ENCODE peak calls at places on chromosomes 13 and 19, in five cellular contexts. Y is heart left ventricle, O is Calu3, V is fibroblast of lung, W is AG10803. L is an unnamed sample.

GRCh38 chr19:39438270-39438934 is 2.7 kb upstream of the RPS16 start:
- DNase-seq in Y (no peak), O (no peak), V (peak; percentile 41), W (peak; percentile 27), L (no peak)

GRCh38 chr13:44685641-44686040 is 109.5 kb upstream of the TSC22D1 start:
- DNase-seq in Y (no peak), O (no peak), V (peak; percentile 18), W (no peak), L (no peak)

GRCh38 chr13:48278806-48279205 is 24.7 kb upstream of the RB1 start:
- DNase-seq in Y (no peak), O (no peak), V (no peak), W (no peak), L (no peak)

GRCh38 chr19:35216833-35217707 is 11.5 kb downstream of the FAM187B start:
- DNase-seq in Y (no peak), O (peak; percentile 66), V (no peak), W (no peak), L (no peak)

GRCh38 chr19:7515091-7515470 is 822 bp upstream of the ZNF358 start:
- DNase-seq in Y (peak; percentile 61), O (no peak), V (no peak), W (no peak), L (no peak)

GRCh38 chr19:29535984-29536508 is 10.3 kb downstream of the VSTM2B start:
- DNase-seq in Y (peak; percentile 1), O (no peak), V (no peak), W (no peak), L (no peak)

GRCh38 chr13:21670006-21670882 is 629 bp upstream of the FGF9 start:
- DNase-seq in Y (peak; percentile 57), O (peak; percentile 52), V (peak; percentile 64), W (peak; percentile 38), L (no peak)

GRCh38 chr13:38430761-38431160 is 81.1 kb downstream of the UFM1 start:
- DNase-seq in Y (no peak), O (no peak), V (no peak), W (peak; percentile 41), L (peak; percentile 20)

GRCh38 chr19:42325308-42325895 is at the start of gene MEGF8:
- DNase-seq in Y (peak; percentile 98), O (peak; percentile 99), V (peak; percentile 98), W (peak; percentile 99), L (peak; percentile 95)

GRCh38 chr19:20278342-20278741 is 111.3 kb downstream of the ZNF486 start:
- DNase-seq in Y (no peak), O (peak; percentile 1), V (peak; percentile 23), W (no peak), L (no peak)
- TF ChIP-seq CTCF in Y (no peak), O (no peak), V (no peak), W (no peak), L (no peak)

GRCh38 chr19:18278521-18279265 is 2.7 kb downstream of the JUND start:
- DNase-seq in Y (no peak), O (peak; percentile 15), V (peak; percentile 13), W (no peak), L (no peak)
- TF ChIP-seq CTCF in Y (no peak), O (no peak), V (peak; percentile 21), W (peak; percentile 29), L (peak; percentile 42)

DNA sequence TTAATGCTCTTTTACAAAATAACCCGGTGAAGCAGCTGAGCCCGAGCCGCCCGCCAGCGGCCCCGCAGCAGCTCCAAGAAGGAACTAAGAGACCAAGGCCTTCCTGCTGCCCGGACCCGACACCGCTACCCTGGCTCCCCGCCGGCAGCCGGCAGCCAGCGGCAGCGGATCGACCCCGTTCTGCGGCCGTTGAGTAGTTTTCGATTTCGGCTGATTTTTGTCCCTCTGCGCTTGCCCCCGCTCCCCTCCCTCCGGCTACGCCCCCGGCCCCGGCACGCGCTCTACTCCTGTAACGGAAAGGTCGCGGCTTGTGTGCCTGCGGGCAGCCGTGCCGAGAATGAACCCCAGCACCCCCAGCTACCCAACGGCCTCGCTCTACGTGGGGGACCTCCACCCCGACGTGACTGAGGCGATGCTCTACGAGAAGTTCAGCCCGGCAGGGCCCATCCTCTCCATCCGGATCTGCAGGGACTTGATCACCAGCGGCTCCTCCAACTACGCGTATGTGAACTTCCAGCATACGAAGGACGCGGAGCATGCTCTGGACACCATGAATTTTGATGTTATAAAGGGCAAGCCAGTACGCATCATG is at the start of gene PABPC3:
- DNase-seq in Y (no peak), O (no peak), V (no peak), W (peak; percentile 1), L (no peak)
- TF ChIP-seq CTCF in Y (no peak), O (no peak), V (no peak), W (no peak), L (no peak)

GRCh38 chr13:110363009-110363408 is 55.9 kb downstream of the COL4A2 start:
- DNase-seq in Y (no peak), O (no peak), V (no peak), W (no peak), L (no peak)
- TF ChIP-seq CTCF in Y (no peak), O (no peak), V (no peak), W (no peak), L (peak; percentile 20)

GRCh38 chr19:18475004-18475453 is 37.1 kb upstream of the ISYNA1 start:
- DNase-seq in Y (no peak), O (no peak), V (no peak), W (no peak), L (no peak)

GRCh38 chr19:18473003-18473705 is 35.2 kb upstream of the ISYNA1 start:
- DNase-seq in Y (no peak), O (no peak), V (no peak), W (no peak), L (no peak)

GRCh38 chr19:18474366-18474887 is 36.5 kb upstream of the ISYNA1 start:
- DNase-seq in Y (no peak), O (no peak), V (no peak), W (no peak), L (no peak)

GRCh38 chr19:18475762-18476331 is 37.9 kb upstream of the ISYNA1 start:
- DNase-seq in Y (no peak), O (no peak), V (no peak), W (no peak), L (no peak)

DNA sequence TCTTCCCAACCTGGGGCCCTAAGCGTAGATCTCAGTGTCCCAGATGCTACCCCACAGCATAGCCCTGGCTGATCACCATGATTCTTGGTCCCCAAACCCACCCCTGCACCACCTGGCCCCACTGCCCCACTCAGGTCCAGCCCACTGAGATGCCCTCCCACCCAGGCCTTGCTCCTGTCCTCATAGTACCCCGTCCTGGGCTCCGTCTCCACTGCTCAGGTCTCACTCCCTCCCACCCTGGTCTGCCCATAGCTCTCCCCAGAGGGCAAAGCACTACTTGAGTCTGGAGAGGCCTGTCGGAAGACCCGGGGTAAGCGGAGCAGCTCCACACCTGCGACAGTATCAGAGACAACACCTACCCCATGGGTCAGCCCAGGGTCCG is 35.8 kb upstream of the ISYNA1 start:
- DNase-seq in Y (no peak), O (no peak), V (no peak), W (no peak), L (no peak)
- TF ChIP-seq CTCF in Y (no peak), O (no peak), V (no peak), W (no peak), L (no peak)

GRCh38 chr19:31461814-31462539 is 112.7 kb upstream of the TSHZ3 start:
- DNase-seq in Y (no peak), O (no peak), V (peak; percentile 6), W (no peak), L (no peak)
- TF ChIP-seq CTCF in Y (no peak), O (no peak), V (peak; percentile 27), W (peak; percentile 47), L (peak; percentile 31)

GRCh38 chr13:20431687-20432384 is 93.8 kb downstream of the CRYL1 start:
- DNase-seq in Y (no peak), O (no peak), V (no peak), W (no peak), L (no peak)

GRCh38 chr13:20431080-20431479 is 94.6 kb downstream of the CRYL1 start:
- DNase-seq in Y (no peak), O (no peak), V (no peak), W (no peak), L (no peak)

GRCh38 chr13:20428666-20429644 is 96.7 kb downstream of the CRYL1 start:
- DNase-seq in Y (no peak), O (no peak), V (peak; percentile 85), W (peak; percentile 25), L (no peak)

GRCh38 chr13:20429682-20430081 is 96.0 kb downstream of the CRYL1 start:
- DNase-seq in Y (no peak), O (no peak), V (no peak), W (no peak), L (no peak)

GRCh38 chr13:20430296-20430695 is 95.4 kb downstream of the CRYL1 start:
- DNase-seq in Y (no peak), O (no peak), V (no peak), W (no peak), L (no peak)
- TF ChIP-seq CTCF in Y (no peak), O (no peak), V (no peak), W (no peak), L (no peak)

GRCh38 chr19:10565028-10565566 is 713 bp downstream of the KRI1 start:
- DNase-seq in Y (no peak), O (peak; percentile 29), V (peak; percentile 20), W (peak; percentile 49), L (no peak)
- TF ChIP-seq CTCF in Y (no peak), O (no peak), V (peak; percentile 36), W (peak; percentile 42), L (peak; percentile 60)

GRCh38 chr13:110915057-110915873 is at the start of gene ANKRD10:
- DNase-seq in Y (peak; percentile 100), O (peak; percentile 94), V (peak; percentile 97), W (peak; percentile 98), L (peak; percentile 92)
- TF ChIP-seq CTCF in Y (peak; percentile 97), O (peak; percentile 36), V (peak; percentile 66), W (peak; percentile 67), L (peak; percentile 77)